ENCODE peak calls at places on chromosomes 7 and 10, in five cellular contexts. B is Jurkat, Clone E6-1; Q is left ventricle myocardium inferior; F is AG04450; N is CD4-positive, CD25-positive, alpha-beta regulatory T cell. A is an unnamed sample.

GRCh38 chr7:131235489-131236317 is 92.0 kb upstream of the MKLN1 start:
- DNase-seq in N (peak; percentile 63), F (peak; percentile 93), B (peak; percentile 68), Q (no peak), A (no peak)

GRCh38 chr7:151579642-151580041 is 59.9 kb upstream of the RHEB start:
- DNase-seq in N (no peak), Q (no peak), B (no peak), F (no peak), A (no peak)

GRCh38 chr10:100436255-100436654 is 26.6 kb upstream of the WNT8B start:
- DNase-seq in Q (no peak), F (no peak), N (no peak), B (no peak), A (no peak)

GRCh38 chr7:26958834-26959233 is 94.4 kb upstream of the SKAP2 start:
- DNase-seq in Q (no peak), F (peak; percentile 29), N (no peak), B (no peak), A (no peak)

GRCh38 chr7:2687881-2688318 is at the start of gene AMZ1:
- DNase-seq in F (no peak), Q (no peak), B (no peak), N (no peak), A (no peak)

GRCh38 chr10:4692206-4692605 is 133.8 kb upstream of the AKR1E2 start:
- DNase-seq in Q (no peak), B (no peak), N (no peak), F (no peak), A (no peak)

GRCh38 chr7:25148772-25149575 is 23.9 kb upstream of the CYCS start:
- DNase-seq in F (no peak), Q (no peak), B (no peak), N (no peak), A (no peak)

GRCh38 chr7:149005427-149006344 is 22.6 kb downstream of the PDIA4 start:
- DNase-seq in Q (peak; percentile 86), N (peak; percentile 71), F (no peak), B (peak; percentile 69), A (peak; percentile 80)

GRCh38 chr10:132105302-132105995 is 39.7 kb downstream of the JAKMIP3 start:
- DNase-seq in N (no peak), F (no peak), B (no peak), Q (no peak), A (no peak)

GRCh38 chr7:122886357-122887081 is at the start of gene CADPS2:
- DNase-seq in F (peak; percentile 2), Q (peak; percentile 85), B (no peak), N (no peak), A (peak; percentile 86)

GRCh38 chr7:125930848-125931247 is 1001.2 kb upstream of the POT1 start:
- DNase-seq in N (no peak), Q (no peak), B (no peak), F (no peak), A (no peak)

GRCh38 chr10:110206988-110207804 is at the start of gene MXI1:
- DNase-seq in Q (peak; percentile 83), F (peak; percentile 39), B (no peak), N (no peak), A (peak; percentile 89)

GRCh38 chr7:108001759-108002725 is 919 bp downstream of the LAMB1 start:
- DNase-seq in B (no peak), F (no peak), Q (peak; percentile 32), N (no peak), A (no peak)

GRCh38 chr7:26469188-26469587 is 177.5 kb downstream of the SNX10 start:
- DNase-seq in Q (no peak), N (no peak), B (no peak), F (no peak), A (no peak)

GRCh38 chr10:131653140-131653539 is 247.7 kb upstream of the PPP2R2D start:
- DNase-seq in N (no peak), Q (no peak), B (no peak), F (no peak), A (peak; percentile 9)

GRCh38 chr10:6292741-6293151 is 90.0 kb downstream of the PFKFB3 start:
- DNase-seq in Q (no peak), B (no peak), N (no peak), F (no peak), A (no peak)

GRCh38 chr10:95321554-95322301 is 30.9 kb upstream of the PDLIM1 start:
- DNase-seq in F (no peak), B (no peak), N (no peak), Q (no peak), A (no peak)

GRCh38 chr10:73206385-73206784 is 38.5 kb downstream of the FAM149B1 start:
- DNase-seq in F (no peak), B (no peak), N (no peak), Q (no peak), A (no peak)

GRCh38 chr10:31999261-31999660 is 57.0 kb downstream of the KIF5B start:
- DNase-seq in Q (no peak), N (no peak), B (no peak), F (no peak), A (no peak)

GRCh38 chr7:22563115-22563514 is 63.1 kb upstream of the STEAP1B start:
- DNase-seq in N (no peak), F (no peak), B (no peak), Q (no peak), A (no peak)

GRCh38 chr7:134702366-134703240 is 56.0 kb downstream of the BPGM start:
- DNase-seq in F (no peak), Q (no peak), B (no peak), N (no peak), A (no peak)

GRCh38 chr7:19145429-19146201 is 394 bp upstream of the FERD3L start:
- DNase-seq in B (no peak), N (no peak), F (no peak), Q (no peak), A (no peak)
- H3K4me3 ChIP-seq in B (no peak overlapping the region), N (no peak overlapping the region), F (no peak overlapping the region), Q (peak overlapping the region; percentile 49), A (peak overlapping the region; percentile 33)

GRCh38 chr7:82021713-82022112 is 251.9 kb upstream of the HGF start:
- DNase-seq in B (no peak), Q (no peak), F (no peak), N (no peak), A (no peak)
- H3K4me3 ChIP-seq in B (no peak overlapping the region), Q (no peak overlapping the region), F (no peak overlapping the region), N (no peak overlapping the region), A (no peak overlapping the region)

GRCh38 chr10:124616836-124617130 is 127.4 kb downstream of the FAM53B start:
- DNase-seq in N (no peak), F (no peak), B (no peak), Q (no peak), A (no peak)

GRCh38 chr10:124618674-124619073 is 125.5 kb downstream of the FAM53B start:
- DNase-seq in B (no peak), Q (no peak), F (no peak), N (no peak), A (no peak)

GRCh38 chr10:124619802-124620490 is 124.2 kb downstream of the FAM53B start:
- DNase-seq in F (no peak), N (no peak), B (no peak), Q (no peak), A (no peak)

GRCh38 chr10:124621637-124622036 is 122.5 kb downstream of the FAM53B start:
- DNase-seq in N (no peak), F (no peak), Q (no peak), B (no peak), A (no peak)

DNA sequence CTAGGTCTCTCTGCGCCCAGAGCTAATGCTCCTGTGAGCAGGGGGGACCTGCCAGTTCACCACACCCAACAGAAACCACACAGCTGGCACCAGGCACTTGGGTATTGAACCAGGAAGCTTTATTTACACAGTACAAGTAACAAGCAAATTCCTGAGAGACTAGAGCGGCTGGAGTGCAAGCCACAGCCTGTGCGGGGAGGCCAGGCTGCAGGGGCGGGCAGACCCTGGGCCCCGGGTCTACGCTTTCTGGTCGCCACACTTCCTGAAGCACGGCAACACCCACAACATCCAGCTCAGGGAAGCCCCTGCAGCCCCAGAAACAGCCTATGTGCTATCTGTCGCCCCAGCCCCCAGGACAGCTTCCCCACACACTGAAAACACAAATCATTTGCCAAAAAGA is 125.0 kb downstream of the FAM53B start:
- DNase-seq in F (no peak), N (no peak), Q (no peak), B (peak; percentile 64), A (no peak)
- H3K4me3 ChIP-seq in F (no peak overlapping the region), N (no peak overlapping the region), Q (no peak overlapping the region), B (no peak overlapping the region), A (no peak overlapping the region)

DNA sequence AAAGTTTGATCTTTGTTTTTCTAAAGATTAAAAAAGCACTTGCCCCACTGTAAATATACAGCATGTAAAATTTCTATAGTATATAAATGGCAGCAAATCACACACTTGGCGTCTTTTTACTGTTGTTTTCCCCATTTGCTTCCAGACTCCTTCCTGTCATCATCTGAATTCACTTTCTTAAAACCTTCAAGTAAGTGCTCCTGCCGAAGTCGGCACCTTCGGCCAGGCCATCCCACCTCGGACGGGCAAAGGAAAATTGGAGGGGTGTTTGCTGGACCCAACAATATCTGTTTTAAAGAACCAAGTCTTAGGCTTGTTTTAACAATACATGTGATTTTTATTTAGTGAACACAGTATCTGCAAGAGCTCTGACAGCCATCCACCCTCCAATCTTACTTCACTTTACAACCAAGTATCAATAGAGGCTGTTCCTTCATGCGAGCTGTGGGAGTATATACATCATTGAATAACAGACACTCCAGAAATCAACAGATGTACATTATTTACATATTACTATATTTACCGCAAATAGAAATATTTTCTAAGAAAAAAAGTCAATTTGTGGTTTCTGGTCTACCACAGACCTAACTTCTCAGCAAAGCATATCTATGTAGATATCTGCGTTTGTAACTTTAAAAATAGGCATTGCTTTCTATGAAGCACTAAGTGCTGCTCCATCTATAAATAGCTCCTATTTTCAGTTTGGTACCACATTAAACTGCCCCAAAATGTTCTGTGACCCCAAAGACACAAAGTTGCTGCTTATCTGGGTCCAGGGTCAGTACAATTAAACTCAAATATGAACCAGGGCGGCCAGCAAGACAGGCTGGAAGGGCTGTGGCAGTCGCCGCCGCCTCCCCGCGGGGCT is 110.7 kb downstream of the CYTH3 start:
- DNase-seq in F (no peak), N (no peak), Q (no peak), B (peak; percentile 27), A (no peak)
- H3K4me3 ChIP-seq in F (no peak overlapping the region), N (no peak overlapping the region), Q (no peak overlapping the region), B (no peak overlapping the region), A (peak overlapping the region; percentile 31)

GRCh38 chr10:63115732-63116383 is 17.3 kb upstream of the NRBF2 start:
- DNase-seq in F (no peak), N (no peak), Q (peak; percentile 77), B (no peak), A (peak; percentile 91)
- H3K4me3 ChIP-seq in F (no peak overlapping the region), N (no peak overlapping the region), Q (peak overlapping the region; percentile 4), B (no peak overlapping the region), A (no peak overlapping the region)

DNA sequence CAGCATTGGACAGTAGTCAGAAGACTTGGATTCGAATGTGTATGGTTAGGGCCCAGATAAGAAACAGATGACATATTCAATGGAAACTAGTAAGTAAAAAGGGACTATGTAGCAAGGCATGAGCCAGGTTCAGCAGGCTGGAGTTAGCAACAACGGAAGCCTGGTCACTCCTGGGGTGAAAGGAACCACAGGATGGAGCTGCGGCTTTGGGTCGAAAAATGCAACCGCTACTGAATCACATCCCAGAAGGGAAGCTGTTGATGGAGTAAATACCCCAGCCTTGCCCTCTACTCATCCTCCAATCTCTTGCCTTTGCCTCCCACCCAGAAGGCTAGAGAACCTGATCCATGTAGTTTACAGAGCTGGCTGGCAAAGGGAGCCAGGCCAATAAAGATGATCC is 37.5 kb upstream of the EGR2 start:
- DNase-seq in Q (no peak), F (no peak), N (no peak), B (no peak), A (no peak)
- H3K4me3 ChIP-seq in Q (no peak overlapping the region), F (no peak overlapping the region), N (no peak overlapping the region), B (no peak overlapping the region), A (no peak overlapping the region)

A was measured in tibial artery.